ENCODE peak calls at places on chromosomes 11 and 22, in four cellular contexts. F is neural crest cell; L is HL-60; V is CD8-positive, alpha-beta T cell. K is an unnamed sample.
A peak's percentile ranks its signal among the peaks of the same experiment; 100 is the strongest.

GRCh38 chr11:93717501-93717900 is 23.8 kb downstream of the TAF1D start:
- DNase-seq in F (no peak), L (no peak), V (no peak), K (no peak)

GRCh38 chr11:23310276-23310675 is 450.0 kb upstream of the CCDC179 start:
- DNase-seq in F (no peak), L (no peak), V (no peak), K (no peak)

GRCh38 chr22:50252081-50253045 is 1.3 kb upstream of the HDAC10 start:
- DNase-seq in F (peak; percentile 52), L (no peak), V (peak; percentile 79), K (peak; percentile 79)

GRCh38 chr11:71485063-71485399 is 32.0 kb downstream of the NADSYN1 start:
- DNase-seq in F (no peak), L (no peak), V (no peak), K (no peak)

GRCh38 chr22:29744902-29745301 is 21.9 kb downstream of the ZMAT5 start:
- DNase-seq in F (no peak), L (no peak), V (no peak), K (peak; percentile 91)

GRCh38 chr22:35634015-35634414 is 14.2 kb upstream of the APOL6 start:
- DNase-seq in F (no peak), L (no peak), V (no peak), K (no peak)

GRCh38 chr11:47768090-47768620 is 1.0 kb upstream of the FNBP4 start:
- DNase-seq in F (peak; percentile 39), L (peak; percentile 71), V (peak; percentile 17), K (peak; percentile 83)

GRCh38 chr22:40348025-40348658 is 1.8 kb downstream of the ADSL start:
- DNase-seq in F (peak; percentile 14), L (peak; percentile 47), V (peak; percentile 77), K (peak; percentile 65)

GRCh38 chr11:72220696-72221363 is 3.7 kb upstream of the INPPL1 start:
- DNase-seq in F (no peak), L (no peak), V (no peak), K (no peak)

GRCh38 chr11:32333335-32333991 is 101.9 kb downstream of the WT1 start:
- DNase-seq in F (peak; percentile 62), L (no peak), V (peak; percentile 20), K (no peak)

DNA sequence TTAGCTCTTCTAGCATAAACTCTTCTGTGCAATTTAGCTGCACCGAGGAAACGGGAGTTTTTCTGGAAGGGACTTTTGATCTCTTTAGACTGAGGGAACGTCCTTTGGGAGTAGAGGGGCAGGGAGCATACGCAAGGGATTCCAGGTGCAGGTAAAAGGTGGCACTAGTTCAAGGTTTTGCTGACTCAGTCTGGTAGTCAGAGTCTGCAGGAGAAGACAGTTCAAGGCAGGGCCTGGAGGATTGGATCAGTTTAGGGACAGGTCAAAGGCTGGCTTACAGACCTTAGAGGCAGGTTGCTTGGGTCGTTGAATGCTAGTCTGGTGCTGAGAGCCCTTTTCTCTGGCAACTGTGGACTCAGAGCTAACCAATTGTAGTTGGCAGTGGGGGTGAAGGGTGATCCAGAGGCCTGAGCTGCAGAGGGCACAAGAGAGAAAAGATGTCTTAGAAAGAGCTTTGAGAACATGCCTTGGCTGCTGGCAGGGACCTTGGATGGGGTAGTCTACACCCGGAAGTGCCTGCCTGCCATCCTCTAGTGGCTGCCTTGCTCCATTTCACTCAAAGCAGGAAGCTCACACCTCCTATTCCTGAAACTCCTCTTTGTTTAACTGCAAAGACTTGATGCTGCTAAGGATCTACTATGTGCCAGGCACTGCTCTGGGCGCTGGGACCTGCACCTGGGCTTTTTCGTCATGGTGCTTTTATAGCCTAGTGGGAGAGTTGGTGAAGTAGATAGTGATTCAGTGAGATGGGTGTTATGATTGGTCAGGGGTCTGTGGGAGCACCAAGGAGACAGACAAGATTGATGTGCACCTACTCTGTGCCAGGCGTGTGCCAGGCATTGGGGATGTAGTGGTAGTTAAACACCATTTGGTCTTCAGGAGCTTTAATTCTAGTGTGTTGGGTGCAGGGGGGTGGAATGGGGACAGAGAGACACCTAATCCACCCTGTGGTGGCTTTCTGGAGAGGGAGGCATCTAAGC is 17.1 kb downstream of the MIAT start:
- DNase-seq in F (no peak), L (no peak), V (peak; percentile 31), K (no peak)
- TF ChIP-seq CTCF in F (no peak), L (no peak), V (no peak), K (no peak)

GRCh38 chr22:45867118-45867905 is 109.7 kb downstream of the WNT7B start:
- DNase-seq in F (peak; percentile 44), L (no peak), V (peak; percentile 6), K (no peak)
- TF ChIP-seq CTCF in F (peak; percentile 46), L (no peak), V (no peak), K (no peak)

GRCh38 chr11:128891410-128891861 is 280 bp downstream of the KCNJ5 start:
- DNase-seq in F (no peak), L (no peak), V (no peak), K (no peak)
- TF ChIP-seq CTCF in F (no peak), L (no peak), V (no peak), K (no peak)

GRCh38 chr11:39992550-39992949 is 1466.9 kb downstream of the LRRC4C start:
- DNase-seq in F (no peak), L (no peak), V (no peak), K (no peak)
- TF ChIP-seq CTCF in F (no peak), L (no peak), V (no peak), K (no peak)

DNA sequence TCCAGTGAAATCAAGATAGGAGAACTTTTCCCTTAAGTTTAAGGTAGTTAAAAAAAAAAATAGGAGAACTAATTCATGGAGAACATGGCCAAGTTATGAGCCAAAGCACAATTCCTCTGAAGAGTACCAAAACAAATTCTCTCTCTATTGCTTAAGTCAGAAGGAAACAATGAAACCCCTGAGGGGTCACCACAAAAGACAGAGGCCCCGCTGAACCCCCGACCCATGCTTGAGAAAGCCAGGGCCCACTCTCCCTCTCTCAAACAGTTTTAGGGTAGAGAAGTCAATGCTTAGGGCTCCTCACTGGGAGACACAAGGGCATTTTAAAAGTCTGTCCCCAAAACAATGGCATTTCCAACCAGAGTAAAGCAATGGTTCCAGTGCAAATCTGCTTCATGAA is 26.9 kb downstream of the PPP2R1B start:
- DNase-seq in F (no peak), L (no peak), V (no peak), K (no peak)
- TF ChIP-seq CTCF in F (no peak), L (no peak), V (no peak), K (no peak)